ENCODE peak calls at places on chromosome X, in six cellular contexts. W is ELF-1; G is NCI-H1694 treated with DMSO at 0.1 percent for 48 hours; U is activated CD4-positive, alpha-beta T cell treated with anti-CD3 and anti-CD28 coated beads, Interleukin-2, amount 50 U/mL, for 24 hours; N is neuronal stem cell; F is DND-41. E is an unnamed sample.

GRCh38 chrX:120457766-120458180 is 11.3 kb downstream of the LAMP2 start:
- DNase-seq in W (no peak), G (no peak), U (no peak), N (no peak), F (peak), E (no peak)

GRCh38 chrX:39258331-39258730 is 457.1 kb downstream of the MID1IP1 start:
- DNase-seq in W (peak), G (no peak), U (no peak), N (no peak), F (no peak), E (peak)

GRCh38 chrX:12210196-12210815 is 72.0 kb downstream of the FRMPD4 start:
- DNase-seq in W (no peak), G (no peak), U (no peak), N (no peak), F (no peak), E (no peak)

GRCh38 chrX:31934842-31935241 is 863.0 kb upstream of the FTHL17 start:
- DNase-seq in W (no peak), G (no peak), U (no peak), N (no peak), F (no peak), E (no peak)

GRCh38 chrX:50723006-50723405 is 91.0 kb downstream of the SHROOM4 start:
- DNase-seq in W (no peak), G (no peak), U (no peak), N (no peak), F (no peak), E (no peak)

GRCh38 chrX:32195611-32196010 is 1015.7 kb downstream of the DMD start:
- DNase-seq in W (no peak), G (no peak), U (no peak), N (no peak), F (no peak), E (no peak)

GRCh38 chrX:8988456-8988855 is 45.5 kb downstream of the FAM9B start:
- DNase-seq in W (peak), G (no peak), U (no peak), N (no peak), F (peak), E (no peak)

GRCh38 chrX:40733691-40734090 is 1.7 kb downstream of the MED14 start:
- DNase-seq in W (no peak), G (no peak), U (no peak), N (no peak), F (no peak), E (no peak)

GRCh38 chrX:84118769-84119168 is 69.2 kb downstream of the RPS6KA6 start:
- DNase-seq in W (no peak), G (no peak), U (no peak), N (no peak), F (no peak), E (no peak)

GRCh38 chrX:123450217-123450616 is 266.1 kb downstream of the GRIA3 start:
- DNase-seq in W (no peak), G (peak), U (no peak), N (peak), F (no peak), E (peak)

GRCh38 chrX:17689971-17690409 is 47.3 kb upstream of the SCML1 start:
- DNase-seq in W (peak), G (peak), U (no peak), N (peak), F (peak), E (peak)

GRCh38 chrX:139213241-139213709 is 317.3 kb upstream of the F9 start:
- DNase-seq in W (peak), G (no peak), U (no peak), N (no peak), F (no peak), E (no peak)

GRCh38 chrX:102637561-102637960 is 13.7 kb upstream of the GPRASP1 start:
- DNase-seq in W (no peak), G (no peak), U (no peak), N (no peak), F (no peak), E (no peak)

GRCh38 chrX:33053001-33053400 is 158.3 kb downstream of the DMD start:
- DNase-seq in W (no peak), G (no peak), U (no peak), N (no peak), F (no peak), E (no peak)

GRCh38 chrX:49192722-49193328 is 6.7 kb upstream of the PRICKLE3 start:
- DNase-seq in W (peak), G (peak), U (no peak), N (no peak), F (peak), E (peak)

GRCh38 chrX:46681849-46682248 is 77.1 kb downstream of the SLC9A7 start:
- DNase-seq in W (no peak), G (no peak), U (no peak), N (no peak), F (no peak), E (no peak)

GRCh38 chrX:116267511-116268040 is 97.0 kb downstream of the AGTR2 start:
- DNase-seq in W (no peak), G (no peak), U (no peak), N (no peak), F (no peak), E (no peak)

GRCh38 chrX:70044541-70045245 is 5.0 kb downstream of the AWAT2 start:
- DNase-seq in W (no peak), G (no peak), U (no peak), N (no peak), F (no peak), E (no peak)

GRCh38 chrX:68830486-68831404 is 1.9 kb downstream of the EFNB1 start:
- DNase-seq in W (peak), G (no peak), U (no peak), N (no peak), F (no peak), E (peak)

GRCh38 chrX:136028383-136028984 is 43.2 kb downstream of the SLC9A6 start:
- DNase-seq in W (peak), G (peak), U (no peak), N (peak), F (no peak), E (no peak)

GRCh38 chrX:323721-324628 is 5.4 kb upstream of the GTPBP6 start:
- DNase-seq in W (peak), G (no peak), U (no peak), N (no peak), F (peak), E (peak)

GRCh38 chrX:110026099-110026844 is 23.4 kb downstream of the TMEM164 start:
- DNase-seq in W (no peak), G (no peak), U (no peak), N (no peak), F (no peak), E (no peak)

GRCh38 chrX:68440940-68441339 is 7.6 kb upstream of the OPHN1 start:
- DNase-seq in W (no peak), G (no peak), U (no peak), N (no peak), F (no peak), E (no peak)

GRCh38 chrX:154322890-154323289 is 27.3 kb downstream of the TKTL1 start:
- DNase-seq in W (no peak), G (no peak), U (no peak), N (no peak), F (no peak), E (no peak)

GRCh38 chrX:8139713-8140112 is 31.4 kb downstream of the VCX2 start:
- DNase-seq in W (no peak), G (no peak), U (no peak), N (no peak), F (no peak), E (no peak)

GRCh38 chrX:14694631-14695030 is 165.3 kb downstream of the GLRA2 start:
- DNase-seq in W (no peak), G (no peak), U (no peak), N (no peak), F (no peak), E (no peak)

GRCh38 chrX:56764153-56764974 is 35.3 kb downstream of the NBDY start:
- DNase-seq in W (peak), G (no peak), U (no peak), N (peak), F (peak), E (peak)

GRCh38 chrX:10485331-10485730 is 135.1 kb downstream of the MID1 start:
- DNase-seq in W (no peak), G (no peak), U (no peak), N (no peak), F (no peak), E (no peak)